ENCODE peak calls at places on chromosome 15, in eight cellular contexts. C is prostate gland, D is Panc1, O is HCT116, Y is sigmoid colon, K is SK-N-SH, S is endothelial cell of umbilical vein, Q is transverse colon. V is an unnamed sample. For H3K36me3, the result is how much of the 10 kb centered on the place peaks cover.

GRCh38 chr15:83092309-83092976 is 15.0 kb upstream of the TM6SF1 start:
- DNase-seq in O (no peak), D (no peak), Q (peak), K (no peak), C (no peak), Y (peak), S (peak), V (peak)

GRCh38 chr15:41289953-41290352 is 42.4 kb downstream of the OIP5 start:
- DNase-seq in C (no peak), O (no peak), S (no peak), K (no peak), Y (no peak), D (no peak), Q (no peak), V (no peak)

GRCh38 chr15:40150163-40150925 is 10.5 kb upstream of the BUB1B start:
- DNase-seq in D (no peak), K (no peak), Q (peak), S (peak), Y (no peak), O (peak), C (no peak), V (peak)

GRCh38 chr15:58182460-58183163 is 44.4 kb downstream of the AQP9 start:
- DNase-seq in Q (peak), Y (no peak), S (peak), K (peak), C (no peak), O (peak), D (peak), V (peak)

GRCh38 chr15:81155375-81156218 is 21.5 kb downstream of the CFAP161 start:
- DNase-seq in K (peak), C (peak), S (peak), Y (peak), D (peak), Q (peak), O (peak), V (peak)

GRCh38 chr15:38169982-38170381 is 82.7 kb upstream of the SPRED1 start:
- DNase-seq in O (no peak), C (no peak), D (no peak), S (no peak), K (no peak), Y (no peak), Q (no peak), V (no peak)

GRCh38 chr15:78044407-78045155 is 32.9 kb downstream of the TBC1D2B start:
- DNase-seq in C (no peak), O (no peak), Q (no peak), Y (no peak), S (no peak), D (no peak), K (no peak), V (no peak)

GRCh38 chr15:92376109-92376508 is 17.6 kb upstream of the ST8SIA2 start:
- DNase-seq in Q (no peak), D (no peak), S (no peak), K (no peak), Y (no peak), O (no peak), C (no peak), V (no peak)

GRCh38 chr15:78056714-78057269 is 20.7 kb downstream of the TBC1D2B start:
- DNase-seq in Q (no peak), S (peak), C (no peak), D (no peak), K (no peak), Y (no peak), O (no peak), V (peak)

GRCh38 chr15:69317392-69317841 is 18.7 kb downstream of the PAQR5 start:
- DNase-seq in Y (no peak), O (no peak), K (no peak), C (no peak), Q (peak), S (no peak), D (no peak), V (no peak)

GRCh38 chr15:23069496-23070166 is 30.3 kb upstream of the TUBGCP5 start:
- DNase-seq in Y (no peak), K (peak), C (no peak), S (no peak), Q (no peak), D (no peak), O (peak), V (no peak)

GRCh38 chr15:66842710-66843441 is 140.8 kb downstream of the SMAD6 start:
- DNase-seq in C (peak), D (no peak), Y (peak), Q (peak), K (peak), O (no peak), S (peak), V (peak)

GRCh38 chr15:45958924-45959323 is 324.1 kb downstream of the SQOR start:
- DNase-seq in S (no peak), D (no peak), K (no peak), C (no peak), O (no peak), Y (no peak), Q (no peak), V (no peak)

GRCh38 chr15:45962733-45963132 is 327.9 kb downstream of the SQOR start:
- DNase-seq in K (no peak), S (no peak), Y (no peak), Q (no peak), D (no peak), C (no peak), O (no peak), V (no peak)
- TF ChIP-seq CTCF in K (no peak), S (no peak), Y (no peak), Q (no peak), D (no peak), C (no peak), O (no peak), V (no peak)

GRCh38 chr15:101427606-101428487 is 61.7 kb downstream of the PCSK6 start:
- DNase-seq in S (no peak), K (no peak), Y (no peak), Q (no peak), D (no peak), C (no peak), O (no peak), V (peak)
- TF ChIP-seq POLR2AphosphoS5 in S (no peak), K (no peak), Y (no peak), Q (no peak), D (no peak), C (no peak), O (no peak), V (no peak)

DNA sequence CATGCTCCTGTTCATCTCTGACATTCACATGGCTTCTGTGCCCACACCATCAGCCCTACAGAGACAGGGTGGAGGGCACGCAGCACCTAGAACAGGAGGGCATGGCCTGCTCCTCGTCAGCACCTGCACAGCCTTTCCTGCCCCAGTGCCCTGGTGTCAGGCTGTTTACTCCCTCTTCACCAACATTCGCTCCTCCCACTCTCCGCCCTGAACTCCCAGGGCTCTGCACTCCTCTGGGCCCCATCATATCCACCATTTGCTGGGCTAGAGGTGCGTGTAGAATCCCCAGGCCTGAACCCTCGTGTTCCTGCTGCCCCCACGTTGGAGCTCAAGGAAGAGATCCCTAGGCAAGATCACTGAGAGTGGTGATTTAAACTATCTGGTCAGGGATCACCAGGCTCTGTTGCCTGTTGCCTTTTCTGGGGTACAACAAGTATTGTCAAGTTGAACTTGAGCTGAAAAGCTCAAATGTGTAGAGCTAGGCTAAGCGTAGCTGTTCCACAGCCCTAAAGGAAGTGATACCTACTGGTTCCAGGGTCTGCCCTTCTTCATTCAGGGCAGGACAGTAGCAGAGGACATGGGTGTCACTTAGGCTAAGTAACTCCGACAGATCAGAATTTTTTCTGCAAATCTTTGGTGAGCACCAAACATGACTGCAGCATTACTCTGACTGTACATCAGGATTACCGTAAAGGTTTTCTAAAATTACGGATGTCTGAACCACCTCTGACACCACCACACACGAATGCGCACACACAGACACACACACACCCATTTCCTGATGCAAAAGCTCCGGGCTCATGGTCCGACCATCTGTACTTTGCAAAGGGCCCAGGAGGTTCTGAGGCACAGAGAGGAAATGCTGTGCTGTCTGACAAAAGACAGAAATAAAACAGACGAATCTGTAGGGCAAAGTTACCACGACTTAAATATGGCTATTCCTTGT is 43.7 kb upstream of the GNB5 start:
- DNase-seq in D (no peak), O (no peak), K (no peak), Y (no peak), C (no peak), Q (peak), S (no peak), V (no peak)
- H3K36me3 ChIP-seq in D (under half), O (under half), K (under half), Y (under half), C (under half), Q (under half), S (under half), V (half or more)

DNA sequence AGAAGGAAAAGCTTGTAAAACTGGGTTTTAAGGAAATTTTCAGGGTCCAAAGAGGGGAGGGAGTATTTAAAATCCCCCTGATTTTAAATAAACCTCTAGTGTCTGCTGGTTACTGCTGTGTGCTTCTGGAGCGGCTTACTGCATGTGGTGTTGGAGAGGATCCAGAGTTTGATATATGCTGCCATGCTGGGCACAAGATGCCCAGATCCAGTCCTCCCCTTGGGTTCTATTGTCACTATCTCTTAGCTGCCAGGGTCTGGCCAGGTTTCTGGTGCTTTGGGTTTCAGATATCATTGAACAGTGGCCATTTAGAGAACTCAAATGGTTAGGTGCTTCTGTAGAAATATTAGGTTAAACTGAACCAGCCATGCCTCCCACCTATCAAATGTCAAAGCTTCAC is 27.5 kb downstream of the MINAR1 start:
- DNase-seq in S (no peak), Q (no peak), K (no peak), D (no peak), C (no peak), Y (no peak), O (no peak), V (no peak)
- TF ChIP-seq CTCF in S (no peak), Q (no peak), K (no peak), D (no peak), C (no peak), Y (no peak), O (no peak), V (no peak)

DNA sequence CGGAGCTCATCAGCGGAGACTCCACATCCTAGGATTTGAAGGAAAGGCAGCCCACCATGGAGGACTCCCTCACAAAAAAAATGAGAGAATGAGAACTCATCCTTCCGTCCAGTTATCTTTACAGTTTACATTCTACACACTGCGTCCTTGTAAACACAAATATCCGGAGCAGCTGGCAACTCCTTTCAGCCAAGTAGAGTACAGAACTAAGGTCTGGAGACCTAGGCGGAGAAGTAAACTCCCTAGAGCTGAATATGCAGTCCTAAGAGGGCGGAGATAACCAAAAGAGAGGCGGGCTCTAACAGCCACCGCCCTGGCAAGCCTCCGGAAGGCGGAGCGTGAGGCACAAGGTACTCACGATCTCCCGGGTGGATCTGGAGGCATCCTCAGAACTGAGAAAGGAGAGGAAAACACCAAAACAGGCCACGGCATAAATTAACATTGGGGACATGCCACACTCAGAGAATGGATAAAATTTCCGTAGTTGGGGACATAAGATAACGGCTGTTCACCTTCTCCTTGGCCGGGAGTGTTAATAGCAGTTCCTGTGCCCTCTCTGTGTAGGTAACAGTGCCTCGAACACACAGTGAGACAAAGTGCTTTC is 976 bp upstream of the SIN3A start:
- DNase-seq in K (no peak), Q (peak), Y (peak), S (peak), O (peak), D (peak), C (peak), V (peak)
- TF ChIP-seq POLR2AphosphoS5 in K (peak), Q (peak), Y (peak), S (peak), O (peak), D (peak), C (peak), V (peak)